ENCODE peak calls at places on chromosomes 6 and 20, in six cellular contexts. N, L, H, W, E and U are unnamed samples.

GRCh38 chr20:62502496-62503095 is 26.8 kb upstream of the GATA5 start:
- DNase-seq in N (no peak), L (no peak), H (no peak), W (no peak), E (no peak), U (no peak)

GRCh38 chr20:26209171-26209941 is 512.7 kb upstream of the ZNF337 start:
- DNase-seq in N (peak), L (no peak), H (peak), W (no peak), E (peak), U (peak)

GRCh38 chr6:108068618-108069017 is 5.9 kb downstream of the OSTM1 start:
- DNase-seq in N (no peak), L (no peak), H (no peak), W (no peak), E (no peak), U (no peak)

GRCh38 chr6:149064026-149065017 is 253.2 kb upstream of the TAB2 start:
- DNase-seq in N (peak), L (no peak), H (no peak), W (no peak), E (no peak), U (no peak)

GRCh38 chr20:62049342-62050165 is 16.1 kb downstream of the TAF4 start:
- DNase-seq in N (no peak), L (no peak), H (no peak), W (no peak), E (no peak), U (no peak)

GRCh38 chr6:89940225-89941027 is 46.2 kb downstream of the GJA10 start:
- DNase-seq in N (peak), L (peak), H (peak), W (peak), E (no peak), U (peak)

GRCh38 chr20:63356511-63356910 is 4.6 kb downstream of the CHRNA4 start:
- DNase-seq in N (no peak), L (no peak), H (no peak), W (no peak), E (no peak), U (no peak)

GRCh38 chr6:99979953-99980352 is 14.1 kb downstream of the MCHR2 start:
- DNase-seq in N (no peak), L (no peak), H (no peak), W (no peak), E (no peak), U (no peak)

GRCh38 chr20:17537959-17538358 is 6.8 kb upstream of the BFSP1 start:
- DNase-seq in N (no peak), L (no peak), H (no peak), W (no peak), E (no peak), U (no peak)

GRCh38 chr6:113540491-113540890 is 316.7 kb upstream of the MARCKS start:
- DNase-seq in N (peak), L (no peak), H (no peak), W (no peak), E (no peak), U (peak)

GRCh38 chr6:151075527-151075926 is 164.2 kb upstream of the AKAP12 start:
- DNase-seq in N (peak), L (no peak), H (no peak), W (no peak), E (no peak), U (peak)

GRCh38 chr20:57672164-57672563 is 37.7 kb downstream of the PMEPA1 start:
- DNase-seq in N (peak), L (peak), H (peak), W (no peak), E (no peak), U (no peak)

GRCh38 chr6:134193536-134194521 is 124.1 kb downstream of the SGK1 start:
- DNase-seq in N (no peak), L (no peak), H (no peak), W (no peak), E (no peak), U (no peak)

GRCh38 chr6:146878564-146879343 is 280.0 kb downstream of the ADGB start:
- DNase-seq in N (no peak), L (no peak), H (no peak), W (peak), E (no peak), U (no peak)

GRCh38 chr6:10463491-10464481 is 48.9 kb upstream of the TFAP2A start:
- DNase-seq in N (no peak), L (no peak), H (no peak), W (no peak), E (no peak), U (no peak)

GRCh38 chr6:88725111-88725711 is 238.2 kb downstream of the RNGTT start:
- DNase-seq in N (peak), L (no peak), H (peak), W (no peak), E (peak), U (peak)

GRCh38 chr20:23157741-23158140 is 71.6 kb upstream of the CD93 start:
- DNase-seq in N (no peak), L (no peak), H (no peak), W (no peak), E (no peak), U (no peak)

GRCh38 chr20:23653400-23653938 is 15.7 kb upstream of the CST3 start:
- DNase-seq in N (no peak), L (no peak), H (no peak), W (no peak), E (no peak), U (no peak)

GRCh38 chr6:56877922-56878321 is 77.0 kb upstream of the BEND6 start:
- DNase-seq in N (no peak), L (no peak), H (no peak), W (no peak), E (no peak), U (no peak)

GRCh38 chr6:35082733-35083403 is 58.3 kb downstream of the TCP11 start:
- DNase-seq in N (no peak), L (no peak), H (peak), W (no peak), E (no peak), U (peak)

GRCh38 chr20:35578469-35578868 is 36.6 kb downstream of the ERGIC3 start:
- DNase-seq in N (no peak), L (no peak), H (no peak), W (no peak), E (peak), U (no peak)

GRCh38 chr6:135955106-135955505 is 103.6 kb downstream of the PDE7B start:
- DNase-seq in N (no peak), L (no peak), H (no peak), W (no peak), E (no peak), U (no peak)

GRCh38 chr6:131931063-131931745 is 20.0 kb downstream of the CCN2 start:
- DNase-seq in N (peak), L (no peak), H (no peak), W (no peak), E (no peak), U (peak)
- H3K4me3 ChIP-seq in N (no peak), L (no peak), H (no peak), W (no peak), E (no peak), U (no peak)

GRCh38 chr6:23176883-23177282 is 607.5 kb downstream of the HDGFL1 start:
- DNase-seq in N (no peak), L (no peak), H (no peak), W (peak), E (no peak), U (no peak)
- H3K4me3 ChIP-seq in N (no peak), L (no peak), H (no peak), W (no peak), E (no peak), U (no peak)

GRCh38 chr6:2857580-2858337 is 16.1 kb upstream of the SERPINB1 start:
- DNase-seq in N (peak), L (no peak), H (peak), W (peak), E (no peak), U (peak)

GRCh38 chr6:2859325-2859700 is 17.6 kb upstream of the SERPINB1 start:
- DNase-seq in N (no peak), L (no peak), H (no peak), W (no peak), E (no peak), U (no peak)

GRCh38 chr6:2858678-2859324 is 17.1 kb upstream of the SERPINB1 start:
- DNase-seq in N (peak), L (no peak), H (no peak), W (no peak), E (no peak), U (peak)

GRCh38 chr6:2855061-2855519 is 13.4 kb upstream of the SERPINB1 start:
- DNase-seq in N (no peak), L (no peak), H (no peak), W (no peak), E (no peak), U (peak)

GRCh38 chr6:2857185-2857579 is 15.5 kb upstream of the SERPINB1 start:
- DNase-seq in N (no peak), L (no peak), H (no peak), W (no peak), E (no peak), U (no peak)
- H3K4me3 ChIP-seq in N (no peak), L (no peak), H (no peak), W (no peak), E (no peak), U (no peak)

DNA sequence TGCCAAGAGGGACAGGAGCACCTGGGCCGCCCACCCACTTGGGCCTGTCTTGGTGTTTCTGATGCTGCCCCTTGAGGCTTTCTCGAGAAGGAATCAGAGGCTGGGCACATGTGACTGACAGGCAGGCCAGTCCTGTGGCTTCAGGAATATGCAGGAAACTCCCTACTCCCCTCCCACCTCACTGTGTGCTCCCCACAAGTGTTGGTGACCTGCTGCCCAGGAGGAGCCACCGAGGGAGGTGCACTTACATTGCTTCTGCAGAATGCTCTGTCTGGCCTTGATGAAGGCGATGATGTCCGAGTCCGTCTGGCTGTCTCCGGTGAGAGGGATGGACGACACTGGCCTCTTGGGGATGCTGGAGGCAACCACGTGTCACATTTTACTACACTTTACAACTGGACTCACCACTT is 21.0 kb upstream of the KCNK16 start:
- DNase-seq in N (no peak), L (no peak), H (no peak), W (no peak), E (no peak), U (no peak)
- H3K4me3 ChIP-seq in N (no peak), L (no peak), H (no peak), W (no peak), E (no peak), U (no peak)

DNA sequence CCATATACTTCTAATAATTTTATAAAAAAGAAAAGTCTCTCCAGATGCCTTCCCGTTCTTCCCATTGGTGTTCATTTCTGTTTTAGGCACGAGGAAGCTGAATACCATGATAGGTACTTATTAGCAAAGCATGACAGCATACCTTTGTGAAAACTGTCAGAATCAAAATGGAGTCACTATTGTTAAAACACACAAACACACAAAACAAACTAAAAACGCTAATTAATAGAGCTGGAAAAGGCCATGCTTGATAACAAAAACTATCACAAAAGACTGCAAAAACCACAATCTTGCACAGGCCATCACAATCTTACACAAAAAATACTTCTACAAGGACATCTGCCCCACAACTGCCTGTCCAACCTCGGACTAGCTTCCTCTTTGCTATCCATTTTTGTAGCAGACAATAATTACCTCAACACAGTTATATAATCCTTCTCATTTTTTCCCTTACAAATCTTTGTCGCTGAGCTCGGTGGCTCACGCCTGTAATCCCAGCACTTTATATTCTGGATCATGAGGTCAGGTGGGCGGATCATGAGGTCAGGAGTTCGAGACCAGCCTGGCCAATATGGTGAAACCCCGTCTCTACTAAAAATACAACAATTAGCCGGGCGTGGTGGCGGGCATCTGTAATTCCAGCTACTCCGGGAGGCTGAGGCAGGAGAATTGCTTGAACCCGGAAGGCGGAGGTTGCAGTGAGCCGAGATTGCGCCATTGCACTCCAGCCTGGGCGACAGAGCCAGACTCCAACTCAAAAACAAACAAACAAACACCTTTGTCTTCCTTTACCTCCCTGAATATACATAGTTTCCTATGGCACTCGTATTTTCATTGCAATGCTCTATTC is 3.2 kb upstream of the ABT1 start:
- DNase-seq in N (no peak), L (no peak), H (no peak), W (peak), E (no peak), U (no peak)
- H3K4me3 ChIP-seq in N (no peak), L (no peak), H (no peak), W (peak), E (no peak), U (no peak)